ENCODE peak calls at places on chromosomes 1 and 21, in eight cellular contexts. One of them, this sample, is unnamed.

GRCh38 chr1:67713071-67713806 is 28.2 kb downstream of the GADD45A start:
- DNase-seq in naive thymus-derived CD4-positive, alpha-beta T cell: no peak
- DNase-seq in A172: peak
- DNase-seq in activated CD8-positive, alpha-beta T cell treated with anti-CD3 and anti-CD28 coated beads, Interleukin-2, amount 10 ng/mL, durations not matched to agents 7 days and 5 days: no peak
- DNase-seq in AG08396: peak
- DNase-seq in activated CD8-positive, alpha-beta memory T cell treated with anti-CD3 and anti-CD28 coated beads for 4 hours: no peak
- DNase-seq in fibroblast of the conjunctiva: peak
- DNase-seq in posterior cingulate gyrus: no peak
- DNase-seq in this sample: no peak

GRCh38 chr1:235295902-235296350 is 32.1 kb downstream of the ARID4B start:
- DNase-seq in fibroblast of the conjunctiva: peak
- DNase-seq in naive thymus-derived CD4-positive, alpha-beta T cell: no peak
- DNase-seq in posterior cingulate gyrus: no peak
- DNase-seq in A172: no peak
- DNase-seq in activated CD8-positive, alpha-beta memory T cell treated with anti-CD3 and anti-CD28 coated beads for 4 hours: no peak
- DNase-seq in AG08396: peak
- DNase-seq in activated CD8-positive, alpha-beta T cell treated with anti-CD3 and anti-CD28 coated beads, Interleukin-2, amount 10 ng/mL, durations not matched to agents 7 days and 5 days: no peak
- DNase-seq in this sample: no peak

GRCh38 chr1:208141793-208142192 is 102.4 kb downstream of the PLXNA2 start:
- DNase-seq in posterior cingulate gyrus: no peak
- DNase-seq in AG08396: no peak
- DNase-seq in activated CD8-positive, alpha-beta memory T cell treated with anti-CD3 and anti-CD28 coated beads for 4 hours: no peak
- DNase-seq in A172: no peak
- DNase-seq in fibroblast of the conjunctiva: no peak
- DNase-seq in activated CD8-positive, alpha-beta T cell treated with anti-CD3 and anti-CD28 coated beads, Interleukin-2, amount 10 ng/mL, durations not matched to agents 7 days and 5 days: no peak
- DNase-seq in naive thymus-derived CD4-positive, alpha-beta T cell: no peak
- DNase-seq in this sample: no peak

GRCh38 chr1:58572691-58573090 is 4.4 kb downstream of the TACSTD2 start:
- DNase-seq in activated CD8-positive, alpha-beta memory T cell treated with anti-CD3 and anti-CD28 coated beads for 4 hours: no peak
- DNase-seq in naive thymus-derived CD4-positive, alpha-beta T cell: no peak
- DNase-seq in A172: no peak
- DNase-seq in fibroblast of the conjunctiva: no peak
- DNase-seq in posterior cingulate gyrus: no peak
- DNase-seq in AG08396: no peak
- DNase-seq in activated CD8-positive, alpha-beta T cell treated with anti-CD3 and anti-CD28 coated beads, Interleukin-2, amount 10 ng/mL, durations not matched to agents 7 days and 5 days: no peak
- DNase-seq in this sample: no peak

GRCh38 chr1:163258181-163258580 is 55.5 kb upstream of the RGS5 start:
- DNase-seq in fibroblast of the conjunctiva: peak
- DNase-seq in naive thymus-derived CD4-positive, alpha-beta T cell: no peak
- DNase-seq in activated CD8-positive, alpha-beta memory T cell treated with anti-CD3 and anti-CD28 coated beads for 4 hours: no peak
- DNase-seq in AG08396: peak
- DNase-seq in posterior cingulate gyrus: no peak
- DNase-seq in A172: peak
- DNase-seq in activated CD8-positive, alpha-beta T cell treated with anti-CD3 and anti-CD28 coated beads, Interleukin-2, amount 10 ng/mL, durations not matched to agents 7 days and 5 days: no peak
- DNase-seq in this sample: no peak

GRCh38 chr21:46555225-46555617 is 49.7 kb downstream of the S100B start:
- DNase-seq in activated CD8-positive, alpha-beta T cell treated with anti-CD3 and anti-CD28 coated beads, Interleukin-2, amount 10 ng/mL, durations not matched to agents 7 days and 5 days: peak
- DNase-seq in AG08396: no peak
- DNase-seq in A172: no peak
- DNase-seq in activated CD8-positive, alpha-beta memory T cell treated with anti-CD3 and anti-CD28 coated beads for 4 hours: no peak
- DNase-seq in fibroblast of the conjunctiva: no peak
- DNase-seq in naive thymus-derived CD4-positive, alpha-beta T cell: no peak
- DNase-seq in posterior cingulate gyrus: no peak
- DNase-seq in this sample: no peak

GRCh38 chr1:20373286-20373685 is 82.6 kb downstream of the VWA5B1 start:
- DNase-seq in naive thymus-derived CD4-positive, alpha-beta T cell: no peak
- DNase-seq in activated CD8-positive, alpha-beta memory T cell treated with anti-CD3 and anti-CD28 coated beads for 4 hours: no peak
- DNase-seq in activated CD8-positive, alpha-beta T cell treated with anti-CD3 and anti-CD28 coated beads, Interleukin-2, amount 10 ng/mL, durations not matched to agents 7 days and 5 days: no peak
- DNase-seq in posterior cingulate gyrus: no peak
- DNase-seq in fibroblast of the conjunctiva: no peak
- DNase-seq in AG08396: no peak
- DNase-seq in A172: no peak
- DNase-seq in this sample: no peak

GRCh38 chr21:46118871-46119564 is 21.1 kb downstream of the COL6A2 start:
- DNase-seq in naive thymus-derived CD4-positive, alpha-beta T cell: no peak
- DNase-seq in fibroblast of the conjunctiva: no peak
- DNase-seq in activated CD8-positive, alpha-beta memory T cell treated with anti-CD3 and anti-CD28 coated beads for 4 hours: no peak
- DNase-seq in A172: no peak
- DNase-seq in activated CD8-positive, alpha-beta T cell treated with anti-CD3 and anti-CD28 coated beads, Interleukin-2, amount 10 ng/mL, durations not matched to agents 7 days and 5 days: no peak
- DNase-seq in posterior cingulate gyrus: peak
- DNase-seq in AG08396: no peak
- DNase-seq in this sample: no peak